ENCODE peak calls at places on chromosome 3, in seven cellular contexts. E is NCI-H226; K is myocyte; R is activated CD4-positive, alpha-beta T cell treated with anti-CD3 and anti-CD28 coated beads, Interleukin-2, amount 50 U/mL, for 48 hours; A is NCI-H748 treated with DMSO at 0.1 percent for 48 hours; L is body of pancreas; F is iPS-NIHi11. S is an unnamed sample.

GRCh38 chr3:13016083-13016725 is 57.0 kb downstream of the IQSEC1 start:
- DNase-seq in L (peak), E (no peak), A (no peak), K (no peak), F (no peak), R (peak), S (no peak)

GRCh38 chr3:59046839-59047238 is 3.0 kb downstream of the CFAP20DC start:
- DNase-seq in R (no peak), E (no peak), K (peak), F (peak), L (no peak), A (peak), S (no peak)

GRCh38 chr3:10196389-10197052 is 31.8 kb downstream of the IRAK2 start:
- DNase-seq in F (no peak), K (peak), E (no peak), A (no peak), R (peak), L (no peak), S (no peak)

GRCh38 chr3:8500208-8500961 is 1.2 kb upstream of the LMCD1 start:
- DNase-seq in F (no peak), R (no peak), A (no peak), L (peak), E (no peak), K (peak), S (no peak)

GRCh38 chr3:125357032-125357658 is 18.0 kb downstream of the ZNF148 start:
- DNase-seq in K (peak), R (peak), E (no peak), A (peak), L (peak), F (peak), S (no peak)

GRCh38 chr3:146783446-146783845 is 178.3 kb upstream of the PLSCR5 start:
- DNase-seq in K (no peak), F (no peak), A (no peak), E (no peak), L (no peak), R (no peak), S (no peak)

GRCh38 chr3:4514321-4514720 is 21.2 kb downstream of the ITPR1 start:
- DNase-seq in K (no peak), F (no peak), L (no peak), E (no peak), R (no peak), A (no peak), S (no peak)

GRCh38 chr3:50237754-50238548 is 1.9 kb downstream of the GNAI2 start:
- DNase-seq in F (peak), K (peak), A (peak), E (peak), R (peak), L (peak), S (peak)

GRCh38 chr3:88589131-88589530 is 439.4 kb downstream of the C3orf38 start:
- DNase-seq in R (no peak), A (no peak), L (no peak), E (no peak), K (peak), F (no peak), S (no peak)

GRCh38 chr3:87350367-87351199 is 74.2 kb upstream of the POU1F1 start:
- DNase-seq in E (peak), A (peak), F (peak), K (peak), R (no peak), L (peak), S (peak)

GRCh38 chr3:62373714-62374333 is 474 bp upstream of the FEZF2 start:
- DNase-seq in L (no peak), F (no peak), K (no peak), R (no peak), E (no peak), A (no peak), S (no peak)

GRCh38 chr3:34895841-34896240 is 743.5 kb upstream of the ARPP21 start:
- DNase-seq in A (no peak), E (no peak), R (no peak), L (no peak), F (no peak), K (no peak), S (no peak)

GRCh38 chr3:40847571-40847992 is 322.8 kb downstream of the ZNF621 start:
- DNase-seq in E (peak), L (peak), R (no peak), A (no peak), F (peak), K (peak), S (no peak)

GRCh38 chr3:19173945-19174344 is 25.6 kb downstream of the KCNH8 start:
- DNase-seq in E (no peak), F (peak), K (no peak), L (no peak), R (no peak), A (no peak), S (peak)

GRCh38 chr3:150599611-150600297 is 3.4 kb upstream of the SELENOT start:
- DNase-seq in K (peak), A (no peak), L (peak), F (peak), E (peak), R (no peak), S (no peak)

S was measured in NCI-H2227 treated with DMSO at 0.1 percent for 48 hours.